ENCODE peak calls at places on chromosomes 12 and 14, in seven cellular contexts. A is AG09309; D is NB4; M is neural progenitor cell; I is CD8-positive, alpha-beta T cell; H is MM.1S; Q is brain microvascular endothelial cell. R is an unnamed sample.

GRCh38 chr14:68664225-68664681 is 128.6 kb downstream of the ZFP36L1 start:
- DNase-seq in H (no peak), Q (no peak), M (no peak), A (no peak), I (no peak), D (no peak), R (no peak)

GRCh38 chr14:38053684-38054083 is 154.0 kb upstream of the SSTR1 start:
- DNase-seq in I (no peak), M (no peak), H (no peak), Q (no peak), A (no peak), D (no peak), R (no peak)

GRCh38 chr14:69637503-69638030 is 26.2 kb downstream of the SUSD6 start:
- DNase-seq in A (no peak), Q (no peak), H (no peak), M (peak; percentile 56), I (no peak), D (no peak), R (no peak)

GRCh38 chr12:69524755-69525509 is 54.7 kb downstream of the FRS2 start:
- DNase-seq in D (no peak), H (no peak), Q (no peak), I (no peak), A (no peak), M (no peak), R (no peak)

GRCh38 chr12:48037267-48037915 is 33.1 kb upstream of the COL2A1 start:
- DNase-seq in Q (peak; percentile 19), H (no peak), I (no peak), M (peak; percentile 95), D (no peak), A (no peak), R (no peak)

GRCh38 chr14:61145903-61146411 is 135.2 kb downstream of the TMEM30B start:
- DNase-seq in I (no peak), A (peak; percentile 85), H (no peak), Q (peak; percentile 71), M (peak; percentile 11), D (no peak), R (peak; percentile 76)

GRCh38 chr12:15526033-15526432 is 203.7 kb downstream of the PTPRO start:
- DNase-seq in H (peak; percentile 83), D (peak; percentile 55), I (no peak), M (no peak), A (no peak), Q (no peak), R (peak; percentile 72)

GRCh38 chr14:95062220-95062619 is 95.1 kb downstream of the DICER1 start:
- DNase-seq in M (no peak), H (no peak), D (no peak), Q (no peak), A (no peak), I (no peak), R (no peak)

GRCh38 chr12:75720807-75721206 is 209.4 kb upstream of the KRR1 start:
- DNase-seq in I (no peak), D (no peak), A (no peak), H (no peak), M (peak; percentile 22), Q (no peak), R (peak; percentile 94)

GRCh38 chr14:98210045-98210678 is 1061.8 kb downstream of the BCL11B start:
- DNase-seq in A (no peak), M (no peak), Q (no peak), I (peak; percentile 52), H (peak; percentile 38), D (peak; percentile 79), R (no peak)

GRCh38 chr14:82642425-82642824 is 1108.8 kb upstream of the SEL1L start:
- DNase-seq in M (peak; percentile 73), H (no peak), A (no peak), I (no peak), D (no peak), Q (no peak), R (no peak)

GRCh38 chr12:109818900-109819500 is 14.2 kb downstream of the TRPV4 start:
- DNase-seq in M (no peak), D (no peak), A (peak; percentile 81), I (no peak), H (no peak), Q (no peak), R (peak; percentile 93)

GRCh38 chr12:41436076-41436475 is 248.0 kb downstream of the PDZRN4 start:
- DNase-seq in H (no peak), A (no peak), D (no peak), Q (no peak), I (no peak), M (no peak), R (no peak)

GRCh38 chr12:108833757-108834472 is 23.5 kb downstream of the SSH1 start:
- DNase-seq in A (no peak), Q (peak; percentile 86), M (no peak), H (no peak), I (no peak), D (no peak), R (peak; percentile 60)

GRCh38 chr12:47858511-47859266 is 39.0 kb upstream of the HDAC7 start:
- DNase-seq in H (no peak), Q (no peak), A (no peak), D (no peak), I (no peak), M (no peak), R (peak; percentile 93)

GRCh38 chr14:105075364-105076295 is 10.4 kb upstream of the GPR132 start:
- DNase-seq in D (peak; percentile 92), H (peak; percentile 34), Q (peak; percentile 18), I (peak; percentile 28), M (peak; percentile 74), A (no peak), R (no peak)

DNA sequence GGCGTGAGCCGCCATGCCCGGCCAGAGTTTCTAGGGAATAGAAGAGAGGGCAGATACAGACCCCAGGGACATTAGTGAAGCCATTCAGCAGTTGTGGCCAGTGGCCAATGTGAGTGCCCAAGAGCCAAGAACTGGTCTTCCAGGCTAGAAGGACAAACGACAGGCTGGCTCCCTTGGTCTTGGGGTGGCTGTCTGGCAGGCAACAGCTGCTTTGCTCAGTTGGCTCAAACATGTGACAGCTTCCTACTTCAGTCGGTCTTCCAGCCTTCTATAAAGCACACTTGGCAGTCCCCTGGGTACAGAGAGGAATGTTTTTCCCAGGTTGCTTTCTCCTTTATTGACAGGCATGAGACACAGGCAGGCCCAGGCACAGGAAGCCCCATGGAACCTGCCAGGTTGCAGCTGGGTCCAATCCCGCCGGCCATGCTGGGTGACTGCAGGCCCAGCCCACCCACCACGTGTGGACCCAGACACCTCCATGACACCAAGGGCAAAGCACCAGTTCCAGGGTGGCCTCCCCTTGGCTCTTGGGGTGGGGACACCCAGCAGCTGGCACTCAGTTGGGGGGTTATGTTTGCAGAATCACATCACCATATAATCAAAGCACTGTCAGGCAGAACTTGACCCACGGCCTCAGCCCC is 15.4 kb downstream of the CHGA start:
- DNase-seq in M (no peak), D (no peak), Q (no peak), H (no peak), I (no peak), A (no peak), R (no peak)
- TF ChIP-seq CTCF in M (no peak), D (no peak), Q (peak; percentile 22), H (no peak), I (no peak), A (no peak), R (no peak)

DNA sequence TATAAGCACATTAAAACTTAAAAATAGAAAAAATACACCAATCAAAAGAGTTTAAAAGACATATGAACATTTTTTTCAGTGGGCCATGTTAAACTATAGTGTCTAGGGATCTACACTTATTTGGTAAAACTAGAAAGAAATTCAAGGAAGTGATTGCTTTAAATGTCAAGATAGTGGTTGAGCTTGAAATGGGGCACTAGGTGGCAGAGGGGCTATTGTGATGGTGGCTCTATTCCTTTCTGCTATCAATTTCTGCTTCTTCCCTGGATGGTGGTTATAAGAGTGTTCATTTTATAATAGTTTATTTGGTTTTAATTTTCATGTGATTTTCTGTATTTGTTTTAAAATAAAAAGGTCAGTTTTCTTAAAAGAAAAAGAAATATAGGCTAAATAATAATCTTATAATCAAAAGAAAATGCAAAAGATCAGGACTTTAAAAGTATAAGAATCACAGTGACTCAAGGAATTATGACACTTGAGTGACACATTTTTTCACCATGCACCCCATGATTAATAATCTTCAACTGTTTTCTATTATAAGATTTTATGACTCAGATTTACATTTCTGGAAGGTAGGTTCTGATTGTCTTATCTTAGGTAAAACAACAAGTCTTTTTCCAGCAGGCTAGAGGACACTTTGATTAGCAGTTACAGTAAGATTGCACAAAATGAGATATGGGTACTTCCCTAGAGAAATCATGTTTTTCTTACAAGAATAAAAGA is 137.5 kb downstream of the FSCB start:
- DNase-seq in A (no peak), Q (no peak), H (no peak), I (no peak), M (no peak), D (no peak), R (no peak)
- TF ChIP-seq CTCF in A (no peak), Q (no peak), H (no peak), I (no peak), M (peak; percentile 32), D (no peak), R (no peak)

GRCh38 chr12:7091660-7092228 is 501 bp downstream of the C1R start:
- DNase-seq in A (no peak), M (no peak), Q (no peak), D (no peak), H (no peak), I (no peak), R (no peak)

GRCh38 chr12:7089196-7089871 is 2.9 kb downstream of the C1R start:
- DNase-seq in Q (no peak), D (no peak), H (no peak), A (no peak), I (no peak), M (no peak), R (no peak)

GRCh38 chr12:7090222-7090998 is 1.8 kb downstream of the C1R start:
- DNase-seq in M (peak; percentile 33), I (no peak), A (no peak), H (no peak), Q (no peak), D (no peak), R (no peak)

GRCh38 chr12:7092229-7092985 is at the start of gene C1R:
- DNase-seq in I (peak; percentile 57), Q (peak; percentile 57), M (peak; percentile 69), H (peak; percentile 59), D (peak; percentile 61), A (peak; percentile 78), R (peak; percentile 88)

GRCh38 chr12:7091171-7091570 is 1.1 kb downstream of the C1R start:
- DNase-seq in M (no peak), D (no peak), I (no peak), H (no peak), A (no peak), Q (no peak), R (no peak)
- TF ChIP-seq CTCF in M (no peak), D (no peak), I (no peak), H (no peak), A (no peak), Q (no peak), R (no peak)

GRCh38 chr14:44995196-44995595 is 33.2 kb downstream of the TOGARAM1 start:
- DNase-seq in D (no peak), Q (no peak), A (no peak), H (no peak), M (no peak), I (no peak), R (no peak)
- TF ChIP-seq CTCF in D (no peak), Q (no peak), A (no peak), H (no peak), M (no peak), I (no peak), R (no peak)

GRCh38 chr12:31797230-31797872 is 68.5 kb upstream of the AMN1 start:
- DNase-seq in I (no peak), D (no peak), Q (no peak), H (no peak), M (no peak), A (no peak), R (no peak)
- TF ChIP-seq CTCF in I (no peak), D (no peak), Q (no peak), H (no peak), M (no peak), A (no peak), R (no peak)

GRCh38 chr12:66149702-66150398 is 19.3 kb upstream of the LLPH start:
- DNase-seq in M (no peak), D (peak; percentile 78), I (no peak), H (no peak), A (no peak), Q (no peak), R (no peak)
- TF ChIP-seq CTCF in M (peak; percentile 21), D (no peak), I (no peak), H (no peak), A (peak; percentile 13), Q (peak; percentile 42), R (no peak)

R was measured in MCF 10A.